ENCODE peak calls at places on chromosomes 16 and 17, in six cellular contexts. F is endothelial cell of umbilical vein; O is CD8-positive, alpha-beta T cell; S is fibroblast of lung; I is thoracic aorta; T is OCI-LY7. V is an unnamed sample. For H3K36me3, the result is how much of the 10 kb centered on the place peaks cover.

GRCh38 chr17:27323538-27324212 is 29.8 kb downstream of the WSB1 start:
- DNase-seq in O (no peak), I (peak), T (no peak), F (peak), S (peak), V (peak)

GRCh38 chr16:31913668-31914067 is 40.1 kb downstream of the ZNF267 start:
- DNase-seq in I (no peak), O (no peak), F (no peak), T (no peak), S (no peak), V (no peak)

GRCh38 chr17:10516065-10516464 is 2.3 kb downstream of the MYH1 start:
- DNase-seq in F (no peak), O (no peak), I (no peak), T (no peak), S (no peak), V (no peak)

GRCh38 chr17:15469260-15469659 is 1.8 kb upstream of the CDRT4 start:
- DNase-seq in F (peak), O (no peak), T (no peak), I (no peak), S (no peak), V (no peak)

GRCh38 chr16:85366031-85366763 is 246.9 kb upstream of the GSE1 start:
- DNase-seq in S (peak), O (no peak), I (no peak), T (no peak), F (no peak), V (peak)

GRCh38 chr16:79253100-79253631 is 347.4 kb downstream of the MAF start:
- DNase-seq in T (no peak), S (no peak), F (no peak), O (no peak), I (no peak), V (no peak)

GRCh38 chr17:3667366-3668278 is 756 bp downstream of the TAX1BP3 start:
- DNase-seq in O (no peak), S (peak), F (peak), T (no peak), I (peak), V (peak)

GRCh38 chr17:71938340-71939010 is 182.3 kb upstream of the SOX9 start:
- DNase-seq in O (no peak), S (no peak), T (no peak), F (no peak), I (no peak), V (no peak)

GRCh38 chr17:30942311-30943079 is 20.8 kb downstream of the ADAP2 start:
- DNase-seq in S (no peak), F (no peak), I (no peak), T (no peak), O (no peak), V (no peak)

GRCh38 chr16:49352923-49353322 is 20.7 kb upstream of the C16orf78 start:
- DNase-seq in O (no peak), T (peak), S (no peak), I (no peak), F (no peak), V (no peak)

GRCh38 chr17:80187493-80187892 is 17.7 kb downstream of the CARD14 start:
- DNase-seq in F (no peak), T (no peak), S (peak), I (no peak), O (no peak), V (peak)

GRCh38 chr16:72561-73537 is at the start of gene RHBDF1:
- DNase-seq in T (no peak), I (no peak), F (peak), O (no peak), S (peak), V (no peak)

GRCh38 chr17:83009414-83010322 is 69.7 kb upstream of the METRNL start:
- DNase-seq in T (no peak), O (no peak), F (no peak), S (no peak), I (no peak), V (no peak)

GRCh38 chr16:22712471-22712870 is 101.5 kb upstream of the HS3ST2 start:
- DNase-seq in F (no peak), O (no peak), T (no peak), S (no peak), I (no peak), V (no peak)

GRCh38 chr17:66847704-66848103 is 12.8 kb downstream of the CACNG5 start:
- DNase-seq in I (no peak), T (no peak), F (no peak), O (no peak), S (no peak), V (no peak)

GRCh38 chr16:27222499-27223225 is 19.3 kb downstream of the KDM8 start:
- DNase-seq in O (no peak), T (no peak), S (peak), I (no peak), F (no peak), V (no peak)

GRCh38 chr17:67150826-67151225 is 94.2 kb downstream of the HELZ start:
- DNase-seq in S (no peak), T (no peak), I (no peak), F (no peak), O (no peak), V (no peak)

GRCh38 chr17:31269178-31269577 is 27.9 kb downstream of the OMG start:
- DNase-seq in O (no peak), T (no peak), I (no peak), F (no peak), S (no peak), V (no peak)

GRCh38 chr17:75854111-75854748 is 905 bp downstream of the WBP2 start:
- DNase-seq in O (no peak), I (no peak), T (no peak), F (peak), S (peak), V (peak)

GRCh38 chr17:40178021-40178601 is 841 bp downstream of the RAPGEFL1 start:
- DNase-seq in S (no peak), I (no peak), O (no peak), F (no peak), T (no peak), V (no peak)

GRCh38 chr17:61443475-61443882 is 8.7 kb upstream of the TBX4 start:
- DNase-seq in I (no peak), F (no peak), S (no peak), O (no peak), T (no peak), V (no peak)

GRCh38 chr16:20734056-20734455 is 7.6 kb downstream of the THUMPD1 start:
- DNase-seq in S (no peak), T (no peak), F (peak), I (no peak), O (no peak), V (no peak)

GRCh38 chr16:20734782-20735181 is 6.8 kb downstream of the THUMPD1 start:
- DNase-seq in T (no peak), S (no peak), I (no peak), O (no peak), F (no peak), V (no peak)

GRCh38 chr16:20740901-20741491 is 622 bp downstream of the THUMPD1 start:
- DNase-seq in T (peak), O (peak), F (peak), I (peak), S (peak), V (peak)

GRCh38 chr16:20740007-20740883 is 1.4 kb downstream of the THUMPD1 start:
- DNase-seq in T (peak), S (no peak), I (no peak), O (no peak), F (peak), V (peak)

DNA sequence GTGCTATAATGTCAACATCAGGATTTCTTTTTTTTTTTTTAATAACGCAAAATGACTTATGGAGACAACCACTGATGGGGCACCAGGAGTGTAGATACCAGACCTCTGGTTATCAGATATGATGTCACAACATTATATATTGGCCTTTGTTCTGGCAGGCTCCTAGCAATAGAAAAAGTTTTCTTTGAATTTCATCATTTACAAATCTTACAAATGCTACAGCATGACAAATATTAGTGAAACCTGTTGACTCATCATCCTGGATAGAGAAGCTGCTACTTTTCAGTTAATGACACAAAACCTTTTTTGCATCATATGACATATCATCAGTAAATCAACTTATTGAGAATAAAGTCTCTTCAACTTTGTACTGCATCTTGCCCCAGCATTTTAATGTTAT is 6.1 kb downstream of the THUMPD1 start:
- DNase-seq in I (no peak), S (peak), T (no peak), O (no peak), F (no peak), V (peak)
- H3K36me3 ChIP-seq in I (under half), S (under half), T (half or more), O (under half), F (under half), V (under half)

GRCh38 chr16:24509536-24509935 is 29.8 kb upstream of the RBBP6 start:
- DNase-seq in I (no peak), O (no peak), T (no peak), S (no peak), F (no peak), V (no peak)

GRCh38 chr16:24511174-24511573 is 28.2 kb upstream of the RBBP6 start:
- DNase-seq in S (no peak), T (no peak), F (no peak), I (no peak), O (no peak), V (no peak)

GRCh38 chr16:24505959-24506358 is 33.4 kb upstream of the RBBP6 start:
- DNase-seq in S (no peak), I (no peak), O (no peak), T (no peak), F (no peak), V (no peak)

GRCh38 chr16:24507959-24508358 is 31.4 kb upstream of the RBBP6 start:
- DNase-seq in F (no peak), O (no peak), T (no peak), S (no peak), I (no peak), V (no peak)

DNA sequence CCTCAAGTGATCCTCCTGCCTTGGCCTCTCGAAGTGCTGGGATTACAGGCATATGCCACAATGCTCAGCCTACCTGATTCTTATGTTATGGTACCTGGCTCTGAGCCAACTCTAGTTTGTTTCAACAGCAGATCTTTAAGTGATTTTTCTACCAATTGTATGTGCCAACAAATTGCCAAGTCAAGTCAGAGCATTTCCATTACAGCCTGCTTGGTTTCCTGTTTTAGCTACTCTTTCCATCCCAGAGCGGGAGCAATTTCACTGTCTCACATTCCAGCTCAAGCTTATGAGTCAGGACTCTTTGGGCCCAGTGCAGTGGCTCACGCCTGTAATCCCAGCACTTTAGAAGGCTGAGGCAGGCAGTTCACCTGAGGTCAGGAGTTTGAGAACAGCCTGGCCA is 30.8 kb upstream of the RBBP6 start:
- DNase-seq in S (peak), I (no peak), F (peak), O (no peak), T (no peak), V (peak)
- TF ChIP-seq CTCF in S (no peak), I (no peak), F (no peak), O (no peak), T (no peak), V (no peak)

GRCh38 chr17:51164911-51165679 is 1.1 kb upstream of the NME2 start:
- DNase-seq in T (no peak), I (no peak), F (no peak), O (no peak), S (no peak), V (no peak)
- H3K4me3 ChIP-seq in T (peak), I (peak), F (no peak), O (no peak), S (no peak), V (peak)

GRCh38 chr16:8908779-8909468 is 26.8 kb downstream of the LITAFD start:
- DNase-seq in O (no peak), I (no peak), S (no peak), T (no peak), F (no peak), V (peak)
- H3K36me3 ChIP-seq in O (half or more), I (under half), S (under half), T (half or more), F (under half), V (under half)

GRCh38 chr17:51907041-51907440 is 251.5 kb downstream of the CA10 start:
- DNase-seq in S (no peak), F (no peak), I (no peak), T (no peak), O (no peak), V (no peak)

GRCh38 chr17:51904379-51904778 is 254.1 kb downstream of the CA10 start:
- DNase-seq in I (no peak), F (no peak), O (no peak), S (no peak), T (no peak), V (no peak)

DNA sequence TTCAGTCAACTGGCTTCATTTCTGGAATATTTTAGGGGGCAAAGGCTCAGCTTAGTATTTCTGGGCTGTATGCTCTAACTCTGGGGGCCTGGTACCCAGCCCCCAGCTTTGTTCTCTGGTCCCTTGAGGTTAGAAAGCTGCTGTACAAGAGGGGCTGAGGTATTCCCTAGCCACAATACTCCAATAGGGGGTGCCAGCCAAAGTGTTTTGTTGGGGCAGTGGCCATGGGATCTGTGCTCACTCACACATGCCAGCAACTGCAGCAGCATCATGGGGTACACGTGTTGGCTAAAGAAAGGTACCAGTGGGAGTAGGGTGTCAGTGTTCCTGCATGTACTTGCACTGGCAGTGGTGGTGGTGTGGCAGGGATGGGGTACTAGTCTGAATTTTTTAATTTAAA is 257.3 kb downstream of the CA10 start:
- DNase-seq in T (no peak), F (no peak), I (no peak), S (no peak), O (no peak), V (no peak)
- TF ChIP-seq CTCF in T (no peak), F (no peak), I (no peak), S (no peak), O (no peak), V (no peak)

GRCh38 chr16:65867276-65867990 is 499.1 kb upstream of the CDH5 start:
- DNase-seq in O (no peak), T (no peak), I (no peak), F (no peak), S (no peak), V (no peak)
- H3K4me3 ChIP-seq in O (no peak), T (no peak), I (no peak), F (no peak), S (no peak), V (no peak)

GRCh38 chr17:64484380-64484779 is 12.5 kb downstream of the POLG2 start:
- DNase-seq in F (no peak), I (no peak), S (no peak), T (no peak), O (no peak), V (no peak)
- H3K36me3 ChIP-seq in F (under half), I (under half), S (under half), T (half or more), O (under half), V (under half)

V was measured in bronchial epithelial cell.